ENCODE peak calls at places on chromosomes 7 and 10, in six cellular contexts. C is left ventricle myocardium inferior; X is CD8-positive, alpha-beta T cell; W is AG10803; B is HepG2; V is cardiac muscle cell. A is an unnamed sample.

GRCh38 chr7:125490167-125490566 is 560.5 kb upstream of the POT1 start:
- DNase-seq in B (no peak), C (no peak), X (no peak), W (no peak), V (no peak), A (no peak)

GRCh38 chr7:2470204-2471021 is 5.8 kb downstream of the GRIFIN start:
- DNase-seq in B (no peak), V (no peak), X (no peak), C (no peak), W (no peak), A (no peak)

GRCh38 chr7:1245596-1245995 is 12.9 kb downstream of the UNCX start:
- DNase-seq in X (no peak), C (no peak), W (no peak), B (no peak), V (no peak), A (no peak)

GRCh38 chr10:125121003-125121402 is 39.4 kb downstream of the CTBP2 start:
- DNase-seq in X (no peak), V (no peak), B (no peak), W (no peak), C (no peak), A (no peak)

GRCh38 chr10:69952069-69952800 is 100.4 kb upstream of the MACROH2A2 start:
- DNase-seq in C (no peak), W (no peak), B (no peak), X (no peak), V (no peak), A (no peak)

GRCh38 chr10:59844436-59844835 is 61.9 kb downstream of the CCDC6 start:
- DNase-seq in W (no peak), V (no peak), X (no peak), B (no peak), C (no peak), A (no peak)

GRCh38 chr10:12975266-12975665 is 26.2 kb downstream of the CCDC3 start:
- DNase-seq in W (no peak), B (no peak), V (no peak), X (no peak), C (no peak), A (peak)

GRCh38 chr7:14837216-14837615 is 65.3 kb downstream of the DGKB start:
- DNase-seq in X (no peak), B (no peak), C (no peak), W (no peak), V (no peak), A (no peak)

GRCh38 chr7:16817536-16817935 is 12.7 kb upstream of the AGR2 start:
- DNase-seq in W (peak), B (no peak), C (no peak), V (no peak), X (no peak), A (no peak)

GRCh38 chr7:17158261-17158660 is 140.2 kb upstream of the AHR start:
- DNase-seq in W (peak), V (no peak), X (no peak), C (no peak), B (peak), A (no peak)

GRCh38 chr10:63769367-63769766 is 248.2 kb downstream of the REEP3 start:
- DNase-seq in W (no peak), X (no peak), V (peak), C (no peak), B (no peak), A (no peak)
- TF ChIP-seq CTCF in W (no peak), X (no peak), V (no peak), C (no peak), B (no peak), A (no peak)

GRCh38 chr10:100642295-100642994 is 102.9 kb upstream of the PAX2 start:
- DNase-seq in C (no peak), X (no peak), B (no peak), W (no peak), V (no peak), A (no peak)

GRCh38 chr10:100636848-100637553 is 101.3 kb downstream of the HIF1AN start:
- DNase-seq in V (no peak), C (no peak), B (no peak), W (no peak), X (no peak), A (no peak)

GRCh38 chr10:100632027-100632426 is 96.3 kb downstream of the HIF1AN start:
- DNase-seq in B (no peak), C (no peak), W (no peak), X (no peak), V (no peak), A (no peak)

GRCh38 chr10:100634034-100634433 is 98.3 kb downstream of the HIF1AN start:
- DNase-seq in B (no peak), V (no peak), X (no peak), W (no peak), C (no peak), A (no peak)

DNA sequence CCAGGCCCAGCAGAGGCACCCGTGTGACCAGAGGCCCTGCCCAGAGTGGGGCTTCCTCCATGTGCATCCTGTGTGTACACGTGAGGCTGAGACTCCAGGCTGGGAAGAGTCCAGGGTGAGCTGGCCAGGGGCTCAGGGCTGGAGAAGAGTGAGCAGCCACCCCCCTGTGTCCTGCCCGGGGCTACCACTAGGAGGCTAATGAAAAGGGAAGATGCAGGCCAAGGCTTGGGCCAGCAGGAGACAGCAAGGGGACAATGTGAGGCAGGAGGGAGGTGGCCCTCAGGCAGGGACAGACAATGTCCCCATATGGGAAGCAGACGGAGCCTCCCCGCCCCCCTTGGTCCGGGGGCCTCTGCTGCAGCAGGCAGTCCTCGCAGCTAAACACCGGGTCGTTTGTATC is 102.0 kb downstream of the HIF1AN start:
- DNase-seq in V (peak), X (no peak), W (no peak), B (peak), C (no peak), A (peak)
- TF ChIP-seq CTCF in V (peak), X (no peak), W (peak), B (peak), C (no peak), A (no peak)

GRCh38 chr7:137964824-137965545 is 36.9 kb downstream of the CREB3L2 start:
- DNase-seq in W (no peak), X (no peak), B (no peak), C (no peak), V (no peak), A (no peak)

GRCh38 chr7:137968890-137969289 is 33.0 kb downstream of the CREB3L2 start:
- DNase-seq in B (no peak), X (no peak), V (no peak), C (no peak), W (peak), A (no peak)

GRCh38 chr7:137967143-137968018 is 34.5 kb downstream of the CREB3L2 start:
- DNase-seq in V (no peak), C (no peak), X (no peak), W (peak), B (peak), A (peak)

GRCh38 chr7:137966636-137967142 is 35.2 kb downstream of the CREB3L2 start:
- DNase-seq in C (no peak), V (no peak), W (no peak), B (no peak), X (no peak), A (no peak)

DNA sequence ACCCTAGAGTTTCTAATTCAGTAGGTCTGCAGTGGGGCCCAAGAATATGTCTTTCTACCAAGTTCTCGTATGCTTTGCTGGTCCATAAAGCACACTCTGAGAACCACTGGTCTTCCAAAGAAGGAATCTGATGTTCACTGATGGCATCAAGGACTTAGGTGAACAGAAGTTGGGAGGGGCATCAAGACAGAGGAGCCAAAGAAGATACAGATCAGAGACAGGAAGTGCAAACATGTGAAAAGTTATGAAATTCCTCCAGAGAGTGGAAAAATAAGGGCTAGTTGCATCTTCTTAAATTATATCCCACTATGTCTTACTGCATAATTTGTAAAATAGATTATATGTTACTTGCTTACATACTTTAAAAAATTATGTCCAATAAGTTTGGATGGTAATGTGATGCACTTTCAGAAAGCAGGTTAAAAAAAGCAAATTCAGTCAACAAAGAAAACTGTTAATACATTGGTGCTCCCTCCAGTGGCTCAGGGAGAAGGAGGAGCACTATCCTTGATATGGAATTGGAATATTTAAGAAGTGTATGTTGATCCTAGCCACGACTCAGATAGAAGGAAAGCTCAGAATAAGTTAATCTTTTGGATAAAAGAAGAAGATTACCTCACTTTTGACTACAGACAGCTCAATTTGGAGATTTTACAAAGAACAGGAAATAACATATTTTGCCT is 35.8 kb downstream of the CREB3L2 start:
- DNase-seq in V (no peak), W (no peak), X (no peak), C (no peak), B (no peak), A (no peak)
- TF ChIP-seq CTCF in V (peak), W (peak), X (no peak), C (no peak), B (no peak), A (no peak)

GRCh38 chr7:142228681-142229080 is 29.2 kb downstream of the PRSS58 start:
- DNase-seq in V (no peak), B (no peak), C (no peak), X (no peak), W (no peak), A (no peak)

GRCh38 chr7:142231716-142232115 is 26.1 kb downstream of the PRSS58 start:
- DNase-seq in W (no peak), X (no peak), V (peak), C (no peak), B (peak), A (peak)
- TF ChIP-seq CTCF in W (no peak), X (no peak), V (no peak), C (no peak), B (peak), A (no peak)

GRCh38 chr7:79240413-79240812 is 213.1 kb downstream of the MAGI2 start:
- DNase-seq in X (no peak), C (no peak), W (peak), B (no peak), V (no peak), A (no peak)
- TF ChIP-seq CTCF in X (no peak), C (no peak), W (no peak), B (no peak), V (no peak), A (no peak)

DNA sequence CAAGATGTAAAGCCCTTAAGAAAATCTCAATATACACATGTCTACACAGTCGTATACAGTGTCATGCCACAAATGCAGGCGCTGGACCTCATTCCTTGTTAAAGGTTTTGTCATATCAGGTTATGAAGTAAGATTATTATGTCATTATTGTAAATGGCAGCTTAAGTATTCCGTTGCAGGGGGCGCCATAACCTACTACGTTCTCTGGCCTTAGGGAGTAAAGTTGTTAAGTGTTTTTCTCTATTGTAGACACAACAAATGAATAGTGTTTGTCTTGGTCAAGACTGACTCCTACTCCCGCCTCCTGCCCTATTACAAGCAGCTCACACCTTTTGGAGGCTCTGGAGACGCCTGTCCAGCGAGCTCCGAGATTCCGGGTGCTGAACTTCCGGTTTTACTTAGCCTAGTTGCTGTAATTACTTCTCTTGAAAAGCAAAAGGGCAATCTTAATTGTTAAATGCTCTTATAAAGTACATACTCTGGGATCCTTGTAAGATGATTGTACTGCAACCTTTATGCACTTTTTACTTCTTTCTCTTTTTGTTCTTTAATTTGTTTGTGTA is 984 bp downstream of the GATAD1 start:
- DNase-seq in C (peak), B (peak), W (peak), V (peak), X (peak), A (peak)
- TF ChIP-seq CTCF in C (peak), B (peak), W (peak), V (peak), X (peak), A (no peak)

GRCh38 chr7:117929217-117929616 is 56.0 kb upstream of the CTTNBP2 start:
- DNase-seq in C (no peak), X (no peak), B (no peak), W (no peak), V (no peak), A (no peak)

GRCh38 chr7:117937049-117937448 is 63.8 kb upstream of the CTTNBP2 start:
- DNase-seq in X (no peak), V (no peak), C (no peak), B (no peak), W (no peak), A (no peak)

DNA sequence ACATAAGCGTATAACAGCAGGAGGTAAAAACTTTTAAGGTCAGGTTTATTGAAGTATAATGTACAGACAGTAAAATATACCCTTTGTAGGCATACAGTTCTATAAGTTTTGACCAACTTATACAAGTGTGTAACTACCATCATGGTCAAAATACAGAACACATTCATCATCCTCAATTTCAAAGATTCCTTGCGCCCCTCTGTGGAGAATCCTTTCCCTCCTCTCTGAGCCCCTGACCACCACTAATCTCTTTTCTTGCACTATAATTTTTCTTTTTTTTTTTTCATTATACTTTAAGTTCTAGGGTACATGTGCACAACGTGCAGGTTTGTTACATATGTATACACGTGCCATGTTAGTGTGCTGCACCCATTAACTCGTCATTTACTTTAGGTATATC is 58.1 kb upstream of the CTTNBP2 start:
- DNase-seq in V (no peak), X (no peak), C (no peak), W (no peak), B (no peak), A (no peak)
- TF ChIP-seq CTCF in V (no peak), X (no peak), C (no peak), W (no peak), B (no peak), A (no peak)

GRCh38 chr7:98993024-98993897 is 114.9 kb downstream of the TRRAP start:
- DNase-seq in B (no peak), X (no peak), W (no peak), C (no peak), V (no peak), A (no peak)
- TF ChIP-seq CTCF in B (no peak), X (no peak), W (no peak), C (no peak), V (no peak), A (no peak)

GRCh38 chr7:26280723-26281122 is 10.9 kb upstream of the SNX10 start:
- DNase-seq in C (no peak), X (no peak), W (no peak), V (no peak), B (no peak), A (no peak)

GRCh38 chr7:26275213-26275612 is 16.4 kb upstream of the SNX10 start:
- DNase-seq in B (no peak), W (no peak), V (no peak), C (no peak), X (no peak), A (no peak)

GRCh38 chr7:26280097-26280496 is 11.6 kb upstream of the SNX10 start:
- DNase-seq in W (no peak), C (no peak), X (no peak), B (no peak), V (no peak), A (no peak)

GRCh38 chr7:26279405-26279804 is 12.3 kb upstream of the SNX10 start:
- DNase-seq in W (peak), C (no peak), X (no peak), V (no peak), B (peak), A (no peak)

GRCh38 chr7:26278769-26279168 is 12.9 kb upstream of the SNX10 start:
- DNase-seq in C (no peak), X (no peak), V (no peak), B (peak), W (no peak), A (peak)
- TF ChIP-seq CTCF in C (no peak), X (no peak), V (peak), B (peak), W (no peak), A (peak)